ENCODE peak calls at places on chromosomes 11 and 22, in five cellular contexts. O is cardiac fibroblast, R is fibroblast of the aortic adventitia, J is AG09309, C is cardiac muscle cell. X is an unnamed sample.

GRCh38 chr22:30572840-30573593 is 1.4 kb downstream of the GAL3ST1 start:
- DNase-seq in O (no peak), R (no peak), J (no peak), C (no peak), X (no peak)

GRCh38 chr11:127648604-127649003 is 648.0 kb upstream of the KIRREL3 start:
- DNase-seq in O (no peak), R (no peak), J (no peak), C (no peak), X (no peak)

GRCh38 chr11:76806608-76807205 is 23.6 kb downstream of the TSKU start:
- DNase-seq in O (no peak), R (no peak), J (no peak), C (no peak), X (no peak)

GRCh38 chr11:76236092-76237026 is 30.1 kb upstream of the WNT11 start:
- DNase-seq in O (no peak), R (peak), J (no peak), C (peak), X (peak)

GRCh38 chr22:37442537-37442936 is 15.3 kb upstream of the ELFN2 start:
- DNase-seq in O (peak), R (peak), J (no peak), C (peak), X (peak)

GRCh38 chr11:120613264-120614226 is 102.0 kb downstream of the GRIK4 start:
- DNase-seq in O (no peak), R (no peak), J (no peak), C (no peak), X (no peak)

GRCh38 chr11:77821349-77821851 is 456 bp downstream of the AAMDC start:
- DNase-seq in O (peak), R (peak), J (no peak), C (peak), X (peak)

GRCh38 chr11:13135385-13136271 is 126.5 kb downstream of the RASSF10 start:
- DNase-seq in O (peak), R (peak), J (no peak), C (peak), X (no peak)

GRCh38 chr11:99739464-99740089 is 718.8 kb downstream of the CNTN5 start:
- DNase-seq in O (peak), R (peak), J (no peak), C (peak), X (peak)

GRCh38 chr22:19554834-19555404 is 30.7 kb upstream of the CLDN5 start:
- DNase-seq in O (peak), R (peak), J (no peak), C (peak), X (peak)

GRCh38 chr11:43576834-43577521 is 103.6 kb upstream of the HSD17B12 start:
- DNase-seq in O (peak), R (peak), J (no peak), C (peak), X (peak)

GRCh38 chr22:28051787-28052356 is 132.8 kb upstream of the PITPNB start:
- DNase-seq in O (peak), R (peak), J (no peak), C (peak), X (peak)

GRCh38 chr11:10528121-10528520 is 12.9 kb downstream of the RNF141 start:
- DNase-seq in O (no peak), R (no peak), J (no peak), C (no peak), X (no peak)

GRCh38 chr11:45932217-45932616 is 9.8 kb downstream of the LARGE2 start:
- DNase-seq in O (no peak), R (no peak), J (no peak), C (no peak), X (no peak)

GRCh38 chr11:6693342-6694228 is 10.4 kb upstream of the MRPL17 start:
- DNase-seq in O (peak), R (peak), J (peak), C (peak), X (peak)

GRCh38 chr11:121687961-121688566 is 235.3 kb upstream of the SORL1-AS1 start:
- DNase-seq in O (peak), R (peak), J (peak), C (peak), X (no peak)

GRCh38 chr11:69630009-69630870 is 10.7 kb upstream of the CCND1 start:
- DNase-seq in O (peak), R (no peak), J (no peak), C (no peak), X (no peak)

GRCh38 chr22:19703869-19704268 is 10.4 kb upstream of the SEPTIN5 start:
- DNase-seq in O (no peak), R (no peak), J (no peak), C (no peak), X (no peak)

GRCh38 chr11:129346916-129347315 is 28.7 kb upstream of the BARX2 start:
- DNase-seq in O (no peak), R (no peak), J (no peak), C (peak), X (peak)

GRCh38 chr22:33579448-33580093 is 340.7 kb downstream of the LARGE1 start:
- DNase-seq in O (peak), R (peak), J (peak), C (peak), X (peak)

GRCh38 chr11:85809191-85809590 is 1.8 kb downstream of the SYTL2 start:
- DNase-seq in O (no peak), R (no peak), J (no peak), C (no peak), X (no peak)
- H3K4me3 ChIP-seq in O (no peak), R (no peak), J (no peak), C (no peak), X (no peak)

GRCh38 chr11:48109046-48109666 is 107.5 kb upstream of the OR4B1 start:
- DNase-seq in O (peak), R (peak), J (no peak), C (peak), X (peak)
- TF ChIP-seq CTCF in O (peak), R (peak), J (peak), C (peak), X (peak)

GRCh38 chr11:123560001-123560400 is 94.4 kb downstream of the SCN3B start:
- DNase-seq in O (peak), R (peak), J (peak), C (peak), X (peak)
- H3K4me3 ChIP-seq in O (peak), R (peak), J (peak), C (no peak), X (peak)

GRCh38 chr11:114254571-114255146 is 41.5 kb upstream of the NNMT start:
- DNase-seq in O (no peak), R (no peak), J (no peak), C (no peak), X (no peak)

GRCh38 chr11:114250993-114251796 is 45.0 kb upstream of the NNMT start:
- DNase-seq in O (peak), R (no peak), J (no peak), C (no peak), X (no peak)

GRCh38 chr11:114253771-114254170 is 42.4 kb upstream of the NNMT start:
- DNase-seq in O (no peak), R (no peak), J (no peak), C (no peak), X (no peak)

GRCh38 chr11:114250180-114250579 is 46.0 kb upstream of the NNMT start:
- DNase-seq in O (no peak), R (no peak), J (no peak), C (no peak), X (no peak)

DNA sequence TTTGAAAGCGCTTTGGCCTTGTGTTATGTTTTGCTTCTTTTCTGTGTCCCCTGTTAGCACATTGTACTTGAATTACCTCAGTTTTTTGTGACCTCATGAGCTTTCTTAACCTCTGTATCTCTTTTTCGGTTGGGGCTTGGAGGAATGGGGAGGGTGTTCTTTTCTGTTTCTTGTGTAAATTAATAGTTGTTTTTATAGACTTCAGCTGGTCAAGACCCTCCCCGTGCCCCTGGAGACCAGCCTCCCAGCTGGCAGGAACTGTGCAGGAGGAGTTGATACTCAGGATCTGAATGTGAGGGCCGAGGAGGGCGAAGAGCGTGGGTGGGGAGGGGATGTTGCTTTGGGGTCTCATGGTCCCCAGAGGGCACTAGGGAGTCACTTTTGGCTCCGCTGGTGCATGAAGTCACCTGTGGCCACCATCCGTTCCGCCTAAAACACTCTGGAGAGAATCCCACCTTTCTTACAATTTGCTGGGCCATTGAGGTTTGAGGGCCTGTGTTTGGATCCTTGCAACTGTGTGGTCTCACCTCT is 44.3 kb upstream of the NNMT start:
- DNase-seq in O (no peak), R (no peak), J (no peak), C (no peak), X (no peak)
- TF ChIP-seq CTCF in O (no peak), R (no peak), J (no peak), C (no peak), X (no peak)

GRCh38 chr11:64340671-64341335 is 799 bp downstream of the CCDC88B start:
- DNase-seq in O (no peak), R (no peak), J (no peak), C (no peak), X (no peak)
- H3K4me3 ChIP-seq in O (no peak), R (no peak), J (no peak), C (no peak), X (no peak)

GRCh38 chr11:57473208-57473930 is 13.0 kb downstream of the RTN4RL2 start:
- DNase-seq in O (no peak), R (no peak), J (no peak), C (no peak), X (no peak)
- TF ChIP-seq CTCF in O (no peak), R (no peak), J (no peak), C (no peak), X (no peak)

DNA sequence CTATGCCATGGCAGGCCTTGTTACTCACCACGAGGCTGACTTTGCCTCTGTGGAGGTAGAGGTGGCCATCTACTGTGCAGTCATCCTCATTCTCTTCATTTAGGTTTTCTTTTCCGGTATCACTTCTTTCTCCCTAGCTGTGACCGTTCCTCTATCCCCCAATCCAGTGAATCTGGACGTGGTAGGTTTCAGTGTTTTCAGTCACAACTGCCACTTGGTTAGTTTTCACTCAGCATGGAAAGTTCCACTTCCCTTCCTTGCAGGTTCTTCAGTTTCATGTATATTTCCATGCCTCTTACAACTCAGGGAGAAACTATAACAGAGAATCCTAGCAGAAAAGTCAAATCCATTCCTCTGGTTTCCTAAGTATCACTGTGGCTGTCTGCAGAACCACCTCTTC is 1.9 kb downstream of the HPS4 start:
- DNase-seq in O (no peak), R (no peak), J (no peak), C (no peak), X (no peak)
- H3K4me3 ChIP-seq in O (no peak), R (no peak), J (no peak), C (no peak), X (no peak)

GRCh38 chr11:132540586-132540985 is 991.7 kb downstream of the OPCML start:
- DNase-seq in O (no peak), R (no peak), J (no peak), C (no peak), X (no peak)
- TF ChIP-seq CTCF in O (no peak), R (no peak), J (no peak), C (no peak), X (no peak)

DNA sequence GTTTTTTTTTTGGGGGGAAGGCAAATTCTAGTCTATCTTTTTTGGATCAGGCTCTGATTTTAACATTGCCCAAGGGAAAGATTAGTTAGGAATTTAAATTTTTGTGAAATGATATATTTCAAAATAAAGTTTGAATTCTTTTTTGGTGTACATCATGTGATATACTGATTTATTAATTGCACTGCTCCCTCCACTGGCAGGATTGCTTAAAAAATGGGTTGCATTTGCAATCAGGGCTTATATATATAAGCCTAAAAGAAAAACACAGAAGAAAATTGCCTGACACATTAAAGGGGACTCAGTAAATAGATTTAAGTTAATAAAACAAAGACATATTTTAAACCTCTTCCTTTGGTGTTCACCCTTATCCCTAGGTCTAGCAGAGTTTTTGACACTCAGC is 1.2 kb downstream of the DYNC2H1 start:
- DNase-seq in O (peak), R (peak), J (no peak), C (peak), X (peak)
- H3K4me3 ChIP-seq in O (peak), R (peak), J (peak), C (no peak), X (peak)